ENCODE peak calls at places on chromosomes 1 and 21, in eight cellular contexts. E is esophagus squamous epithelium, D is sigmoid colon, G is uterus, N is right lobe of liver, T is IMR-90, X is K562, L is NB4. C is an unnamed sample.

GRCh38 chr1:237041795-237042466 is at the start of gene RYR2:
- DNase-seq in E (no peak), D (no peak), G (no peak), N (no peak), T (no peak), X (no peak), L (no peak), C (no peak)

GRCh38 chr1:205074513-205074912 is 9.7 kb downstream of the TMEM81 start:
- DNase-seq in E (no peak), D (no peak), G (no peak), N (no peak), T (peak), X (no peak), L (no peak), C (no peak)

GRCh38 chr1:245609354-245609753 is 454.6 kb downstream of the KIF26B start:
- DNase-seq in E (no peak), D (no peak), G (no peak), N (no peak), T (no peak), X (no peak), L (no peak), C (no peak)

GRCh38 chr1:67687198-67687545 is 2.2 kb downstream of the GADD45A start:
- DNase-seq in E (no peak), D (no peak), G (no peak), N (no peak), T (no peak), X (no peak), L (no peak), C (no peak)

GRCh38 chr1:201137579-201138310 is 10.8 kb upstream of the ASCL5 start:
- DNase-seq in E (no peak), D (peak), G (peak), N (no peak), T (peak), X (no peak), L (no peak), C (no peak)

GRCh38 chr21:33441489-33442477 is 38.0 kb downstream of the TMEM50B start:
- DNase-seq in E (no peak), D (no peak), G (no peak), N (no peak), T (peak), X (no peak), L (peak), C (peak)

GRCh38 chr1:180974236-180974635 is 48.4 kb downstream of the STX6 start:
- DNase-seq in E (no peak), D (no peak), G (no peak), N (no peak), T (no peak), X (no peak), L (no peak), C (no peak)

GRCh38 chr1:92923664-92924063 is 37.6 kb downstream of the DIPK1A start:
- DNase-seq in E (no peak), D (no peak), G (no peak), N (no peak), T (no peak), X (no peak), L (no peak), C (no peak)

GRCh38 chr1:160116277-160117147 is 953 bp downstream of the ATP1A2 start:
- DNase-seq in E (no peak), D (no peak), G (no peak), N (no peak), T (peak), X (no peak), L (no peak), C (no peak)
- TF ChIP-seq POLR2A in E (no peak), D (no peak), G (no peak), N (no peak), T (no peak), X (no peak), L (no peak), C (no peak)

GRCh38 chr1:219441884-219442283 is 171.0 kb downstream of the ZC3H11B start:
- DNase-seq in E (no peak), D (no peak), G (no peak), N (no peak), T (no peak), X (no peak), L (no peak), C (no peak)
- TF ChIP-seq CTCF in E (no peak), D (no peak), G (no peak), N (no peak), T (no peak), X (no peak), L (no peak), C (no peak)

DNA sequence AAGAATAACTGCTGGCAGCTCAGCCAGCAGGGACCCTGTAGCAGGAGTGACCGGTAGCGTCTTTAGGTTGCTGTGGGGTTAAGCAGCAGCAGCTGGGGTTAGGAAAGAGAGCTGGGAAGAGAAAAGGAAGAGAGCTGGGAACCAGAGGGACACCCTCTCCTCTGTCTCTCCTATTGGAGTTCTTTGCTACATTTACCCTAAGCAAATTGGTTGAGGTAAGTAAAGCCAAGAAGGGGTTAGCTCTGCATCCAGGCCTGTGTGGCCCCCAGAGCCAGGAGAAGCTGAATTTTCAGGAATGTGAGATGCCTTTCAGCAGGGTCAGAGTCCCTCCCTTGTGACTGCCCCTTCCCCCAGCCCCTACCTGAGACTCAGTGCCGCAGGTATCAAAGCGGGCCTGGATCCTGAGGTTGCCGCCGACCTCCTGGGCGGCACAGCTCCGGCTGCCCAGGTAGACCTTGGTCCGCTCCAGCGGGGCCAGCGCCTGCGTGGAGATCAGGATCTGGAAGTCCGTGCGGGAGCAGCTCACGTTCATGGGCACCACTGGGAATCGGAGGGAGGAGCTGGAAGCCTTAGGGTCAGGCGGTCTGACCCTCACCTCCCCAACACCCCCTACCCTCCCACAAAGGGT is 16.4 kb downstream of the CDCP2 start:
- DNase-seq in E (no peak), D (no peak), G (no peak), N (no peak), T (no peak), X (no peak), L (no peak), C (no peak)
- H3K4me3 ChIP-seq in E (no peak), D (no peak), G (no peak), N (no peak), T (no peak), X (no peak), L (no peak), C (no peak)

GRCh38 chr1:110150330-110151174 is at the start of gene SLC6A17:
- DNase-seq in E (no peak), D (peak), G (no peak), N (no peak), T (peak), X (peak), L (no peak), C (no peak)
- TF ChIP-seq POLR2A in E (no peak), D (no peak), G (no peak), N (no peak), T (no peak), X (no peak), L (no peak), C (no peak)

GRCh38 chr1:87474098-87474497 is 145.4 kb downstream of the LMO4 start:
- DNase-seq in E (no peak), D (no peak), G (no peak), N (no peak), T (no peak), X (no peak), L (no peak), C (no peak)

GRCh38 chr1:87472716-87473115 is 144.0 kb downstream of the LMO4 start:
- DNase-seq in E (no peak), D (no peak), G (no peak), N (no peak), T (no peak), X (no peak), L (no peak), C (no peak)

GRCh38 chr1:87473203-87473661 is 144.6 kb downstream of the LMO4 start:
- DNase-seq in E (no peak), D (no peak), G (no peak), N (no peak), T (no peak), X (no peak), L (no peak), C (no peak)

DNA sequence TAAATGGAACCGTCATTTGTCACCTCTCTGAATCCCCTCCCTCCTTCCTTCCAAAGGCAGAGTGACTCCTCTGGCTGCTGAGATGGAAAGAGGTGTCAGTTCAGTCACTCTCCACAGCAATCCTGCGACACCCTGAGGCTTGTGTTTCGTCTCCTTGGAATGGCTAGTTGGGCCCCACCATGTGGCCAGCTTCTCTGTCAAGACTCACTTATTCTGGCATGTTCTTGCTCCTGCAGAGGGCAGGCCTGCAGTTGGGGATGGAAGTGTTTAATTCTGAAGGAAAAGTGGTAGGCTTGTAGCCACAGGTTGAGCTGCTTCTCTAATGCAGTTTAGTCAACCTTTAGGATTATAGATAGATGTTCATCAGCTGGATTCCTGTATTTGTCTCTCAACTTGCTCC is 149.6 kb downstream of the LMO4 start:
- DNase-seq in E (no peak), D (no peak), G (no peak), N (no peak), T (peak), X (no peak), L (peak), C (no peak)
- TF ChIP-seq CTCF in E (no peak), D (no peak), G (no peak), N (no peak), T (no peak), X (peak), L (no peak), C (no peak)

DNA sequence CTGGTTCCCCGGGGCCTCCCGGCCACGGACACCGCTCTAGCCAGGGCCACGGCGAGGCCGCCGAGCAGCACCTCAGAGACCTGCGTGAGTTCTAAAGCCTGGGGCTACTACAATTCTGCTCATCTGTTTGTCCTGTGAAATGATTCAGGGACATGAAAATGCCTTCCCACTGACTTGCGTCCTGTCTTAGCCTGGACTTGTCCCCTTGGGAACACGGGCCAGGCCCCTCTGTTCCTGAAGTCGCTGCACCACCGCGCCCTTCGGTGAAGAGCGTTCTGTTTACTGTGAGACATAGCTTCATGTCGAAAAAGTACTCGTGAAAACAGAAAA is 11.9 kb downstream of the YBEY start:
- DNase-seq in E (no peak), D (no peak), G (no peak), N (no peak), T (no peak), X (no peak), L (no peak), C (no peak)
- H3K4me3 ChIP-seq in E (peak), D (no peak), G (peak), N (peak), T (no peak), X (no peak), L (no peak), C (peak)

GRCh38 chr1:8423134-8423701 is 105.3 kb downstream of the SLC45A1 start:
- DNase-seq in E (no peak), D (peak), G (peak), N (peak), T (no peak), X (no peak), L (no peak), C (no peak)

GRCh38 chr1:8424539-8425116 is 106.7 kb downstream of the SLC45A1 start:
- DNase-seq in E (no peak), D (peak), G (peak), N (no peak), T (no peak), X (no peak), L (peak), C (peak)

GRCh38 chr1:8423702-8424538 is 106.0 kb downstream of the SLC45A1 start:
- DNase-seq in E (no peak), D (peak), G (peak), N (peak), T (peak), X (peak), L (peak), C (peak)

GRCh38 chr1:8421721-8422120 is 103.8 kb downstream of the SLC45A1 start:
- DNase-seq in E (no peak), D (peak), G (no peak), N (no peak), T (peak), X (no peak), L (no peak), C (no peak)

GRCh38 chr1:8422439-8423133 is 104.7 kb downstream of the SLC45A1 start:
- DNase-seq in E (no peak), D (no peak), G (peak), N (peak), T (peak), X (peak), L (no peak), C (peak)
- TF ChIP-seq POLR2A in E (no peak), D (peak), G (no peak), N (peak), T (no peak), X (no peak), L (no peak), C (no peak)

DNA sequence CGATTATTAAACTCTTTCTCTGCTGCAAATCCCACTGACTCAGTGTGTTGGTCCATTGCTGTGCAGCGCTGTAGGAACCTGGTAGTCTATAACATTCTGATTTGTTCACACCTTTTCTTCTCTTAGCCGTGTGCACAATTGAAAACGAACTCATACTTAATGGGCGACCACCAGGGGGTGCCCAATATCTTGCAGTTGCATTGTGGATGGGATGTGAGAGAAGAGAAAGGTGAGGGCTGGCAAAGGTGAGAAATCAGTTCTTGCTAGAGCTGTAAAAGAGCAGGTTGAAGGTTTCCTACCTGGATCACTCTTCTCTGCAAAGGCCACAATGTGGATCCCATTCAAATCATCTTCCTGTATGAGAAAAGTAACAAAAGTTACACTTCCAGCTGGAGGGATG is 51.0 kb downstream of the CASQ2 start:
- DNase-seq in E (no peak), D (peak), G (peak), N (peak), T (peak), X (peak), L (peak), C (no peak)
- TF ChIP-seq CTCF in E (peak), D (peak), G (peak), N (peak), T (peak), X (peak), L (peak), C (peak)

C was measured in Peyer's patch.